ENCODE peak calls at places on chromosomes 7 and 10, in ten cellular contexts. P, X, N, Q, K, A, T, D, B and Y are unnamed samples.
A peak's percentile ranks its signal among the peaks of the same experiment; 100 is the strongest.

GRCh38 chr10:23422003-23422411 is 16.9 kb upstream of the OTUD1 start:
- DNase-seq in X (no peak), Q (peak; percentile 39), N (no peak), A (no peak), P (no peak), B (no peak), K (no peak), D (no peak), T (no peak), Y (no peak)

GRCh38 chr7:26305048-26305868 is 13.6 kb downstream of the SNX10 start:
- DNase-seq in Q (peak; percentile 13), N (no peak), P (no peak), T (no peak), D (peak; percentile 23), K (no peak), X (no peak), B (no peak), A (no peak), Y (no peak)

GRCh38 chr10:123039632-123039930 is 30.8 kb downstream of the ACADSB start:
- DNase-seq in X (no peak), D (no peak), T (no peak), Q (no peak), A (no peak), N (no peak), P (no peak), K (no peak), B (no peak), Y (no peak)

GRCh38 chr10:129545257-129545656 is 78.2 kb downstream of the MGMT start:
- DNase-seq in K (no peak), X (no peak), P (no peak), B (no peak), Q (no peak), A (no peak), D (no peak), N (no peak), T (peak; percentile 49), Y (no peak)

GRCh38 chr10:112393341-112393740 is 19.4 kb downstream of the ACSL5 start:
- DNase-seq in X (no peak), D (no peak), T (no peak), B (no peak), Q (no peak), A (no peak), K (peak; percentile 49), P (no peak), N (no peak), Y (no peak)

GRCh38 chr7:27586825-27587224 is 75.9 kb downstream of the HIBADH start:
- DNase-seq in A (no peak), K (peak; percentile 57), X (no peak), T (no peak), Q (no peak), B (no peak), N (no peak), D (no peak), P (peak; percentile 97), Y (no peak)

GRCh38 chr7:128192497-128193142 is 48.5 kb upstream of the LEP start:
- DNase-seq in P (no peak), B (no peak), N (no peak), K (no peak), Q (no peak), A (no peak), T (no peak), X (peak; percentile 3), D (no peak), Y (no peak)

GRCh38 chr7:25348066-25348595 is 119.8 kb upstream of the NPVF start:
- DNase-seq in K (no peak), P (no peak), A (no peak), Q (no peak), B (no peak), T (no peak), X (no peak), D (no peak), N (no peak), Y (no peak)

GRCh38 chr10:121503587-121504051 is 94.6 kb downstream of the FGFR2 start:
- DNase-seq in X (no peak), Q (no peak), K (no peak), D (no peak), P (no peak), A (no peak), B (no peak), T (no peak), N (no peak), Y (no peak)

GRCh38 chr7:121547341-121548092 is 151.4 kb upstream of the FAM3C start:
- DNase-seq in N (no peak), K (no peak), D (no peak), A (peak; percentile 71), T (peak; percentile 78), B (peak; percentile 37), Q (peak; percentile 80), X (no peak), P (peak; percentile 81), Y (no peak)

GRCh38 chr7:138835087-138835486 is 37.1 kb upstream of the ATP6V0A4 start:
- DNase-seq in T (no peak), D (no peak), P (no peak), B (no peak), N (no peak), Q (no peak), X (no peak), K (no peak), A (no peak), Y (no peak)

GRCh38 chr10:48287417-48288391 is 13.2 kb upstream of the FRMPD2 start:
- DNase-seq in N (no peak), T (no peak), A (no peak), X (no peak), B (no peak), Q (peak; percentile 19), K (peak; percentile 36), D (no peak), P (peak; percentile 85), Y (no peak)